ENCODE peak calls at places on chromosomes 6 and 20, in five cellular contexts. One of them, this sample, is unnamed.

GRCh38 chr6:11459002-11459658 is 78.4 kb upstream of the TMEM170B start:
- DNase-seq in stimulated activated naive B cell treated with anti-CD40 and anti-IgM and Interleukin-4, amounts not matched to agents 10 μg/mL and 1 μg/mL and 100 μg/mL, for 72 hours: peak; percentile 72
- DNase-seq in stimulated activated CD4-positive, alpha-beta T cell treated with anti-CD3 and anti-CD28 coated beads, Interleukin-4, amount 100 ng/mL, for 48 hours: no peak
- DNase-seq in central memory CD4-positive, alpha-beta T cell: no peak
- DNase-seq in NT2/D1: no peak
- DNase-seq in this sample: no peak

GRCh38 chr20:50673146-50673830 is 18.1 kb downstream of the RIPOR3 start:
- DNase-seq in stimulated activated naive B cell treated with anti-CD40 and anti-IgM and Interleukin-4, amounts not matched to agents 10 μg/mL and 1 μg/mL and 100 μg/mL, for 72 hours: no peak
- DNase-seq in stimulated activated CD4-positive, alpha-beta T cell treated with anti-CD3 and anti-CD28 coated beads, Interleukin-4, amount 100 ng/mL, for 48 hours: no peak
- DNase-seq in central memory CD4-positive, alpha-beta T cell: no peak
- DNase-seq in NT2/D1: no peak
- DNase-seq in this sample: no peak

GRCh38 chr6:159056432-159056831 is 11.6 kb upstream of the TAGAP start:
- DNase-seq in stimulated activated naive B cell treated with anti-CD40 and anti-IgM and Interleukin-4, amounts not matched to agents 10 μg/mL and 1 μg/mL and 100 μg/mL, for 72 hours: no peak
- DNase-seq in stimulated activated CD4-positive, alpha-beta T cell treated with anti-CD3 and anti-CD28 coated beads, Interleukin-4, amount 100 ng/mL, for 48 hours: no peak
- DNase-seq in central memory CD4-positive, alpha-beta T cell: no peak
- DNase-seq in NT2/D1: peak; percentile 57
- DNase-seq in this sample: no peak

GRCh38 chr6:127582777-127583462 is 5.9 kb downstream of the C6orf58 start:
- DNase-seq in stimulated activated naive B cell treated with anti-CD40 and anti-IgM and Interleukin-4, amounts not matched to agents 10 μg/mL and 1 μg/mL and 100 μg/mL, for 72 hours: no peak
- DNase-seq in stimulated activated CD4-positive, alpha-beta T cell treated with anti-CD3 and anti-CD28 coated beads, Interleukin-4, amount 100 ng/mL, for 48 hours: no peak
- DNase-seq in central memory CD4-positive, alpha-beta T cell: no peak
- DNase-seq in NT2/D1: no peak
- DNase-seq in this sample: no peak

GRCh38 chr6:104325341-104326172 is 534.2 kb downstream of the HACE1 start:
- DNase-seq in stimulated activated naive B cell treated with anti-CD40 and anti-IgM and Interleukin-4, amounts not matched to agents 10 μg/mL and 1 μg/mL and 100 μg/mL, for 72 hours: no peak
- DNase-seq in stimulated activated CD4-positive, alpha-beta T cell treated with anti-CD3 and anti-CD28 coated beads, Interleukin-4, amount 100 ng/mL, for 48 hours: peak; percentile 0
- DNase-seq in central memory CD4-positive, alpha-beta T cell: no peak
- DNase-seq in NT2/D1: no peak
- DNase-seq in this sample: no peak

GRCh38 chr6:158398252-158399024 is 86.2 kb downstream of the TULP4 start:
- DNase-seq in stimulated activated naive B cell treated with anti-CD40 and anti-IgM and Interleukin-4, amounts not matched to agents 10 μg/mL and 1 μg/mL and 100 μg/mL, for 72 hours: no peak
- DNase-seq in stimulated activated CD4-positive, alpha-beta T cell treated with anti-CD3 and anti-CD28 coated beads, Interleukin-4, amount 100 ng/mL, for 48 hours: no peak
- DNase-seq in central memory CD4-positive, alpha-beta T cell: no peak
- DNase-seq in NT2/D1: no peak
- DNase-seq in this sample: no peak

GRCh38 chr6:4712291-4712690 is 63.9 kb upstream of the CDYL start:
- DNase-seq in stimulated activated naive B cell treated with anti-CD40 and anti-IgM and Interleukin-4, amounts not matched to agents 10 μg/mL and 1 μg/mL and 100 μg/mL, for 72 hours: no peak
- DNase-seq in stimulated activated CD4-positive, alpha-beta T cell treated with anti-CD3 and anti-CD28 coated beads, Interleukin-4, amount 100 ng/mL, for 48 hours: no peak
- DNase-seq in central memory CD4-positive, alpha-beta T cell: no peak
- DNase-seq in NT2/D1: no peak
- DNase-seq in this sample: no peak

GRCh38 chr6:80438728-80439127 is 332.3 kb downstream of the BCKDHB start:
- DNase-seq in stimulated activated naive B cell treated with anti-CD40 and anti-IgM and Interleukin-4, amounts not matched to agents 10 μg/mL and 1 μg/mL and 100 μg/mL, for 72 hours: no peak
- DNase-seq in stimulated activated CD4-positive, alpha-beta T cell treated with anti-CD3 and anti-CD28 coated beads, Interleukin-4, amount 100 ng/mL, for 48 hours: no peak
- DNase-seq in central memory CD4-positive, alpha-beta T cell: no peak
- DNase-seq in NT2/D1: no peak
- DNase-seq in this sample: no peak

GRCh38 chr6:53543341-53544010 is 1.4 kb downstream of the GCLC start:
- DNase-seq in stimulated activated naive B cell treated with anti-CD40 and anti-IgM and Interleukin-4, amounts not matched to agents 10 μg/mL and 1 μg/mL and 100 μg/mL, for 72 hours: no peak
- DNase-seq in stimulated activated CD4-positive, alpha-beta T cell treated with anti-CD3 and anti-CD28 coated beads, Interleukin-4, amount 100 ng/mL, for 48 hours: no peak
- DNase-seq in central memory CD4-positive, alpha-beta T cell: no peak
- DNase-seq in NT2/D1: no peak
- DNase-seq in this sample: no peak

This sample was measured in lower leg skin.